ENCODE peak calls at places on chromosomes 2 and 18, in five cellular contexts. O is T-helper 1 cell, X is NAMALWA, E is activated T-cell treated with anti-CD3 and anti-CD28 coated beads for 1 hour, N is HT1080. A is an unnamed sample.

GRCh38 chr2:235608200-235608591 is 114.4 kb downstream of the AGAP1 start:
- DNase-seq in O (no peak), X (no peak), E (no peak), N (no peak), A (no peak)

GRCh38 chr18:34121157-34121807 is 103.4 kb downstream of the NOL4 start:
- DNase-seq in O (no peak), X (no peak), E (no peak), N (peak), A (peak)

GRCh38 chr2:200863655-200864205 is 728 bp downstream of the CLK1 start:
- DNase-seq in O (no peak), X (peak), E (no peak), N (peak), A (no peak)

GRCh38 chr2:85278361-85278760 is 49.4 kb downstream of the TGOLN2 start:
- DNase-seq in O (no peak), X (no peak), E (no peak), N (no peak), A (no peak)

GRCh38 chr2:120873958-120874357 is 138.3 kb downstream of the GLI2 start:
- DNase-seq in O (no peak), X (no peak), E (no peak), N (no peak), A (no peak)

GRCh38 chr2:37625781-37626548 is 45.5 kb downstream of the CDC42EP3 start:
- DNase-seq in O (peak), X (no peak), E (peak), N (no peak), A (no peak)

GRCh38 chr2:157784169-157784822 is 91.8 kb downstream of the ACVR1 start:
- DNase-seq in O (no peak), X (no peak), E (no peak), N (peak), A (peak)

GRCh38 chr2:241546771-241547498 is 11.6 kb upstream of the BOK start:
- DNase-seq in O (no peak), X (no peak), E (no peak), N (peak), A (no peak)

GRCh38 chr2:100919316-100919715 is 82.8 kb upstream of the RPL31 start:
- DNase-seq in O (no peak), X (peak), E (no peak), N (no peak), A (no peak)

GRCh38 chr2:39584283-39584972 is 81.3 kb upstream of the TMEM178A start:
- DNase-seq in O (no peak), X (no peak), E (no peak), N (peak), A (no peak)

A was measured in NCI-H526 treated with DMSO at 0.1 percent for 48 hours.